ENCODE peak calls at places on chromosomes 2 and 18, in five cellular contexts. P is AG10803, V is coronary artery, Z is mucosa of descending colon, G is mesendoderm. Q is an unnamed sample.

GRCh38 chr2:235433860-235434259 is 60.0 kb upstream of the AGAP1 start:
- DNase-seq in Z (no peak), V (no peak), P (peak), G (no peak), Q (peak)

GRCh38 chr2:33484042-33484621 is 7.7 kb downstream of the RASGRP3 start:
- DNase-seq in P (peak), G (no peak), V (no peak), Z (no peak), Q (no peak)

GRCh38 chr2:204218040-204218439 is 281.5 kb downstream of the ICOS start:
- DNase-seq in Z (no peak), P (no peak), G (no peak), V (no peak), Q (no peak)

GRCh38 chr2:230600881-230601280 is 111.8 kb upstream of the CAB39 start:
- DNase-seq in P (no peak), Z (no peak), G (no peak), V (no peak), Q (no peak)

GRCh38 chr2:178756343-178756742 is 50.9 kb downstream of the TTN start:
- DNase-seq in Z (no peak), P (peak), V (no peak), G (no peak), Q (no peak)

GRCh38 chr18:56402872-56403516 is 235.4 kb downstream of the TXNL1 start:
- DNase-seq in Z (no peak), V (no peak), G (no peak), P (peak), Q (peak)

GRCh38 chr2:217899231-217900009 is 103.4 kb downstream of the TNS1 start:
- DNase-seq in V (peak), G (peak), Z (peak), P (peak), Q (peak)

GRCh38 chr2:86275384-86275799 is 62.0 kb downstream of the REEP1 start:
- DNase-seq in Z (no peak), V (no peak), G (no peak), P (no peak), Q (no peak)

GRCh38 chr18:3540805-3541548 is 91.0 kb downstream of the TGIF1 start:
- DNase-seq in V (no peak), Z (no peak), G (peak), P (no peak), Q (no peak)

GRCh38 chr2:85243101-85244072 is 84.4 kb downstream of the TGOLN2 start:
- DNase-seq in P (no peak), Z (no peak), V (no peak), G (peak), Q (peak)

GRCh38 chr2:197073701-197074433 is 147.4 kb upstream of the PGAP1 start:
- DNase-seq in G (no peak), Z (no peak), P (peak), V (no peak), Q (no peak)

GRCh38 chr18:56267334-56267733 is 371.1 kb downstream of the TXNL1 start:
- DNase-seq in V (no peak), Z (no peak), G (no peak), P (no peak), Q (peak)

GRCh38 chr2:157433335-157433890 is 10.5 kb downstream of the CYTIP start:
- DNase-seq in P (no peak), G (no peak), Z (no peak), V (no peak), Q (no peak)

GRCh38 chr2:208552943-208553342 is 146.4 kb downstream of the PTH2R start:
- DNase-seq in Z (no peak), G (no peak), V (no peak), P (no peak), Q (no peak)

DNA sequence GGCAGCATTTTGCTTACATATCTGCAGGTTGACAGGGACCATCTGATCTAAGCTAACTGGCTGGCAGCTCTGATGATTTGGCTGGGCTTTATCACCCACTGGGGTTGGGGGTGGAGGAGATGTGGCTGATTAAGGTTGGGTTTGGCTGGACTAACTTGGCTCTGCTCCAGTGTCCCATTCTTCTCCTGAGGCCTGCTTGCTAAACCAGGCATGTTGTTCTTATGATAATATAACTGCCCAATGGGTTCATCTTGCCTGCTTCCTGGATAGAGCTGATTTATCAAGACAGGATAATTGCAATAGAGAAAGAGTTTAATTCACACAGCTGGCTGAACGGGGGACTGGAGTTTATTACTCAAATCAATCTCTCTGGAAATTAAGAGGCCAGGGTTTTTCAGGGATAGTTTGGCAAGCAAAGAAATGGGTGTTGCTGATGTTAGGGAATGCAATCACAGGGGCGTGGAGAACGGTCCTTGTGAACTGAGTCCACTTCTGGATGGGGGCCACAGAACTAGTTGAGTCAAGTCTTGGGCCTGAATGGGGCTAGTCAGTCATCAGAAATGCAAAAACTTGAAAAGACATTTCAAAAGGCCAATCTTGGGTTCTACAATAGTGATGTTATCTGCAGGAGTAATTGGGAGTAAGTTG is 150.5 kb downstream of the PTH2R start:
- DNase-seq in V (no peak), P (no peak), Z (no peak), G (no peak), Q (no peak)
- H3K4me3 ChIP-seq in V (no peak), P (no peak), Z (no peak), G (no peak), Q (no peak)

GRCh38 chr18:62612721-62613120 is 89.9 kb downstream of the ZCCHC2 start:
- DNase-seq in P (no peak), G (no peak), Z (no peak), V (no peak), Q (no peak)

GRCh38 chr18:62607708-62608428 is 85.0 kb downstream of the ZCCHC2 start:
- DNase-seq in Z (no peak), P (no peak), G (no peak), V (no peak), Q (no peak)

GRCh38 chr18:62612246-62612645 is 89.4 kb downstream of the ZCCHC2 start:
- DNase-seq in V (no peak), G (no peak), Z (no peak), P (no peak), Q (no peak)

GRCh38 chr18:62611395-62612241 is 88.8 kb downstream of the ZCCHC2 start:
- DNase-seq in G (no peak), P (no peak), Z (no peak), V (no peak), Q (no peak)

GRCh38 chr18:62610509-62611394 is 87.9 kb downstream of the ZCCHC2 start:
- DNase-seq in Z (no peak), V (no peak), G (peak), P (no peak), Q (no peak)
- H3K4me3 ChIP-seq in Z (no peak), V (peak), G (no peak), P (no peak), Q (no peak)

GRCh38 chr2:69948963-69949645 is 12.3 kb downstream of the ASPRV1 start:
- DNase-seq in V (no peak), Z (no peak), P (no peak), G (no peak), Q (no peak)

GRCh38 chr2:69950241-69950640 is 11.2 kb downstream of the ASPRV1 start:
- DNase-seq in P (no peak), G (no peak), Z (no peak), V (no peak), Q (no peak)

GRCh38 chr2:69947078-69947801 is 14.2 kb downstream of the ASPRV1 start:
- DNase-seq in V (no peak), P (no peak), G (no peak), Z (no peak), Q (no peak)

GRCh38 chr2:69946351-69947077 is 14.9 kb downstream of the ASPRV1 start:
- DNase-seq in V (no peak), G (no peak), Z (no peak), P (peak), Q (peak)

DNA sequence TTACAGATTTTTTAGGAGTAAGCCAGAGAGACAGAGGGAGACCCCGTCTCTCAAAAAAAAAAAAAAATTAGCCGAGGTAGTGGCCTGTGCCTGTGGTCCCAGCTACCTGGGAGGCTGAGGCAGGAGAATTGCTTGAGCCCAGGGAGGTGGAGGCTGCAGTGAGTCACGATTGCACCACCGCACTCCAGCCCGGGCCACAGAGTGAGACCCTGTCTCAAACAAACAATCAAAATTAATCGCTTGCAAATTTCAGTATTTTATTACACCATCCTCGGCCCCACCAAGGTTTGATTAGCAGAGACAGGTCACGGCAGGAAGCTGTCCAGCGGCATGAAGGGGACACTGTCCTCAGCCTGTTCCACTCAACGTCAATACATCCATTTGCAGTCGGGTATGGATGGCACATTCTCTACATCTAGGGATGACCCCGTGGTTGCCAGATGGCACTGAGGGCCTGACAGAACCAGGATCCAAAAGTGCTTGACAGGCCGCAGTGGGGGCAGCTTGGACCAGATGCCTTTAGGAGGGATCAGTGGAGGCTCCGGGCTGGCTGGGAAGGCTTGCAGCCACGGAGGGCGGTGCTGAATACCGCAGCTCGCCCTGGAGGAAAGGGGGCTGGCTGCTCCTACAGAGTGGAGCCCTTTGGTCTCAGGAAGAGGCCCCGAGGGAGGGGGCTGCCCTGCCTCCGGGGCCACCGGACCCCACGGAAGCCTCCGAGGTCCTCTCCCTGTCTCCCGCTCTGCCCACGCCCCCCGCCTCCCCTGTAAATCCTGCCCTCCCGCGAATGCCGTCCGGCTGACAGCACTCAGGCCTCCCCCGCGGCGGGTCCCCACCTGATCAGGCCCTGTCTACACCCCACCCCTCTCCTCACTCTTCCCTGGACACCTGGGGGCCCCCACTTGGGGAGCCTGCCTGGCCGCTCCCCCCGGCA is 13.1 kb downstream of the ASPRV1 start:
- DNase-seq in G (no peak), V (no peak), Z (no peak), P (peak), Q (no peak)
- H3K4me3 ChIP-seq in G (no peak), V (no peak), Z (no peak), P (peak), Q (no peak)

DNA sequence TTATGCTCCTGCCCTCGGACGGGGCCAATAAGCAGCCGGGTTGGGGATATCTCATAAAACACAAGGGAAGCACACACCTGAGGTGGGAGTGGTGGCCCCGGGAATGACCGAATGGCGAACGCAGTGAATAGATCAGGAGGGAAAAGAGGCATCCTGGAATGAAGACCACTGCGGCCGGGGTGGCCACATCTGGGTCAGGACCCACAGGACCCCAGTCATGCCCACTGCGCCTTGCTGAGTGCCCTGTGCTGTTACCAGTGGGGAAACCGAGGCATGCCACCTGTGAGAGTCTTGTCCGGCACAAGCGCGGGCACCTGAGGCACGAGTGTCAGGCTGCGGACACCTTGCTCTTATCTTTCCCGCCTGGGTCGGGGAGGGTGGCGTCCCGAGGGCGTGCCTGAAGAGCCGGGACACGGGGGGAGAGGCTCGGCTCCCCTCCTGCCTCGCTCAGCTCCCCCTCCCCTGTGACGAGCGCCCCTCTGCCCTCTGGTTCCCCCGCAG is 1.6 kb downstream of the PDCD1 start:
- DNase-seq in V (no peak), P (no peak), G (no peak), Z (no peak), Q (no peak)
- H3K4me3 ChIP-seq in V (no peak), P (no peak), G (no peak), Z (no peak), Q (no peak)

DNA sequence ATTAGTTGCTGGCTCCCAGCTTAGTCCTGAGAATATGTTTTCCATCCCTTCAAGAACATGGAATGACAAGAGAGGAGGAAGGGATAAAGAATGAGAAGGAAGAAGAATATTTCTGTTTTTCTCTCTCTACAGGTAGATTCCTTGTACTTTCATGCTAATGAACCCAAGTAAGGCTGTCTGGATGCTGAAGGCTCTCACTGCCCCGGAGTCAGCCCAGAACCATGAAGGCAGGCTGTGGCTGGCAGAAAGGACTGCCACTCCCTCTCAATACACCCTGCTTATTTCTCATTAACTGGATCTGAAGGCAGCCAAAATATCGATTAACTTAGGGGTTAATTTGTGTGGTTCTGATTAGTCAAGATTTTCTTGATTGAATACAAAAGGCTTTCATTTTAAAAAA is 93.1 kb upstream of the NPAS2 start:
- DNase-seq in V (no peak), Z (no peak), P (no peak), G (no peak), Q (no peak)
- H3K4me3 ChIP-seq in V (no peak), Z (no peak), P (no peak), G (no peak), Q (no peak)

DNA sequence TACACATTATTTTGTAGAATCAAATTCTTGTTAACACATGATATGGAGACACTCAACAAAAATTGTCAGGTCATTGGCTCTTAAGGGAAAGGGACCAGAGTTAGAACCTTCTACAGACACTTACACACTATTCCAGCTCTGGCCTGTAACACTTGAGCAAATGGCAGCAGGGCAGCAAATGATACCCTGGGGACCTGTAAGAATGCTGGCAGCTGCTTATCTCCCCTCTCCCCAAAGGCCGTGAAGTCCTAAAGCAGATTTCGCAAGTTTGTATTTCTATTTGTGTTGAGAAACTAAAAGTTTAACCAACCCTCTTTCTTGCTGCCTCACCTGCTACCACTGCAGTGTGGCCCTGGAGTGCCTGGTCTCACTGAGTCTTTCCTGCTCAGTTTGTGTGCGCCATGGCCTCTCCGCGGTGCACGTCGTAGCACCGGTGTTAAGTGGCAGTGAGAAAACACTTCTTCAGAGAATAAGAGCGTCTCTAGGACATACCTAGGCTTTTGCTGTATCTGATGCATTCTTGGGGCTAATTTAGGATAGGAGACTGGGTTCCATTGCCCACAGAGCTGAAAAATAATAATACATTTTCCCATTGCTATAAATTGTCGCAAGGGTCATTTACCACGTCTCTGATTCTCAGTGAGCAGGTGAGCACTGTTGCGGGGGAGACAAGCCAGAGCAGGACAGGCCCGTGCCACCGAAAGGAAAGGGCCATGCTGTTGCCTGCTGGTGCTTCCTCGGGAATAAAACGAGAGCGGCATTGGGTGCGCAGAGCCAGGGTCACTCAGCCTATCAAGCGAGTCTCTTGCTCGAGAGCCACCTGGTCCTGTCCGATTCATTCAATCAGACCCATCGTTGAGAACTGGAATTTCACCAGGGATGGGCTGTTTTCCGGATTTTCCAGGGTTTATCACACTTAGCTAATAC is 204.9 kb downstream of the PTGR3 start:
- DNase-seq in V (no peak), G (peak), P (no peak), Z (no peak), Q (no peak)
- H3K4me3 ChIP-seq in V (no peak), G (no peak), P (no peak), Z (no peak), Q (no peak)

DNA sequence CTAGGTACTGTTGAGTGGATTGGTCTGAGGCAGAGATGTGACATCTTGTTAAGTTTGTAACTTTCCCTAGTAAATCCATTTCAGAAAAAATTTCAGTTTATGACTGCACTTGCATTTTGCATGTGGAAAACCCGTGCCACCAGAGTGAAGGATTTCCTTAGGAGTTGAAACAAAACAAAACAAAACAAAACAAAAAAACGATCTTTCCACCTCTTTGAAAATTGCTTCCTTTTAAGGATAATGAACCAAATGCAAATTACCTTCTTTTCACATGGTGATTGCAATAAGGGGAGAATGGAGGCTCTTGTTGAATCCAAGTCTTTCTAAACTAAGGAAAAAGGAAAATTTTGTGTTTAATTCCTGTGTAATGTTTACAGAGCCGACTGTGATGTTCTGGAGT is 43.2 kb downstream of the PHLPP1 start:
- DNase-seq in P (no peak), G (no peak), V (no peak), Z (no peak), Q (no peak)
- H3K4me3 ChIP-seq in P (no peak), G (no peak), V (no peak), Z (no peak), Q (no peak)

DNA sequence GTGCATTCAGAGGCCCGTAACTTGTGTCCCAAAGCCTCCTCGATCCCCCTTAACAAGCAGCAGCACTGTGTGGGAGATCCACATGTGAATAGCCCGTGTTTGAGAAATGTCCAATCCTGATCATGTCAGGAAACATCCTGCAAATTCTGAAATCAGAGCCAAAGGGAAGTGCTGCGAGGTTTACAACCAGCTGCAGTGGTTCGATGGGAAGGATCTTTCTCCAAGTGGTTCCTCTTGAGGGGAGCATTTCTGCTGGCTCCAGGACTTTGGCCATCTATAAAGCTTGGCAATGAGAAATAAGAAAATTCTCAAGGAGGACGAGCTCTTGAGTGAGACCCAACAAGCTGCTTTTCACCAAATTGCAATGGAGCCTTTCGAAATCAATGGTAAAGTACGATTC is at the start of gene MARCO:
- DNase-seq in V (no peak), P (no peak), G (no peak), Z (no peak), Q (no peak)
- H3K4me3 ChIP-seq in V (no peak), P (no peak), G (no peak), Z (no peak), Q (no peak)

DNA sequence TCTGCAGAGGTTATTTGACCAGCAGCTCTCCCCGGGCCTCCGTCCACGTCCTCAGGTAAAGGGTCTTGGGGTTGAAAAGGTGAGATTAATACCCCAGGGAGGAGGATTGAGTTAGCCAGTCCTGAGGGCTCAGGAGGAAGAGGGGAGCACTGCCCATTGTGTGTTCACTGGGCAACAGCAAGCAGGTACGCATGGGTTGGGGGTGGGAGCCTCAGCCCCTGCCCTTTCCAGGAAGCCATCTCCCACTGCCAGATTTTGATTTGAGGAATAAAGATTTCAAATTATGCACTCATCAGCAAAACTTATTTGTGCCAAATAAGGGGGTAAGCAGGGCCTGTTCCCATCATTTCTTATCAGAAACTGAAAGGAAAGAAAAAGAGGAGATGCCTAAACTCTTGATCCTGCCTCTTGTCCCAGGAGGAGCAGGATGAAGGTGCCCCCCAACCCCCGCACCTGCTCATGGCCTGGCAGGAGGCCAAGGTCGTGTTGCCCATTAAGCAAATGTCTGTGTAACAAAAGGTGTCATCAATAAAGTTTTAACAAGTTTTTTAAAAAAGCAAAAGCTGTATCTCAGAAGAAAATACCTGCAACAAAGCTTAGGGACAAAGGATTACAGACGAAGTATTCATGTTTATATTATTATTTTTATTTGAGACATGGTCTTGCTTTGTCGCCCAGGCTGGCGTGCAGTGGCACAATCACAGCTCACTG is 79.9 kb downstream of the INPP5D start:
- DNase-seq in G (no peak), V (no peak), Z (no peak), P (no peak), Q (no peak)
- H3K4me3 ChIP-seq in G (no peak), V (no peak), Z (no peak), P (no peak), Q (no peak)

GRCh38 chr2:53856272-53856671 is 3.5 kb downstream of the GPR75 start:
- DNase-seq in P (no peak), V (no peak), G (no peak), Z (no peak), Q (no peak)
- H3K4me3 ChIP-seq in P (no peak), V (no peak), G (no peak), Z (no peak), Q (no peak)